ENCODE peak calls at places on chromosome 2, in nine cellular contexts. D is T-helper 22 cell; L is brain microvascular endothelial cell; T is activated CD4-positive, alpha-beta T cell treated with anti-CD3 and anti-CD28 coated beads, Interleukin-2, amount 50 U/mL, for 24 hours; F is sigmoid colon; H is anterior cingulate cortex; M is caudate nucleus; E is HT1080; W is posterior cingulate gyrus. Y is an unnamed sample.

GRCh38 chr2:103805746-103806145 is 1043.9 kb downstream of the TMEM182 start:
- DNase-seq in D (no peak), L (no peak), T (no peak), F (no peak), H (no peak), M (no peak), E (peak), W (no peak), Y (no peak)

GRCh38 chr2:7180641-7181370 is 263.6 kb downstream of the RNF144A start:
- DNase-seq in D (no peak), L (no peak), T (no peak), F (no peak), H (no peak), M (no peak), E (peak), W (no peak), Y (no peak)

GRCh38 chr2:162127422-162127821 is 24.6 kb downstream of the GCG start:
- DNase-seq in D (no peak), L (no peak), T (no peak), F (no peak), H (no peak), M (no peak), E (no peak), W (no peak), Y (no peak)

GRCh38 chr2:100887713-100888112 is 67.8 kb downstream of the NPAS2 start:
- DNase-seq in D (no peak), L (no peak), T (no peak), F (peak), H (peak), M (peak), E (no peak), W (peak), Y (no peak)

GRCh38 chr2:174615951-174616436 is 18.4 kb upstream of the WIPF1 start:
- DNase-seq in D (no peak), L (peak), T (no peak), F (no peak), H (no peak), M (no peak), E (peak), W (no peak), Y (no peak)

GRCh38 chr2:57701391-57701791 is 345.2 kb upstream of the VRK2 start:
- DNase-seq in D (no peak), L (peak), T (no peak), F (no peak), H (no peak), M (no peak), E (no peak), W (no peak), Y (no peak)

GRCh38 chr2:143030127-143030526 is 99.1 kb upstream of the ARHGAP15 start:
- DNase-seq in D (no peak), L (no peak), T (no peak), F (no peak), H (no peak), M (no peak), E (no peak), W (no peak), Y (no peak)

GRCh38 chr2:199806179-199806578 is 44.8 kb downstream of the FTCDNL1 start:
- DNase-seq in D (no peak), L (peak), T (no peak), F (no peak), H (no peak), M (no peak), E (no peak), W (no peak), Y (no peak)

GRCh38 chr2:237482485-237482884 is 4.6 kb upstream of the MLPH start:
- DNase-seq in D (no peak), L (no peak), T (no peak), F (peak), H (peak), M (peak), E (no peak), W (no peak), Y (no peak)

GRCh38 chr2:33782395-33783239 is 183.5 kb upstream of the FAM98A start:
- DNase-seq in D (no peak), L (no peak), T (no peak), F (no peak), H (no peak), M (no peak), E (no peak), W (peak), Y (no peak)

GRCh38 chr2:239819974-239820555 is 205.1 kb downstream of the NDUFA10 start:
- DNase-seq in D (no peak), L (peak), T (no peak), F (peak), H (no peak), M (peak), E (no peak), W (no peak), Y (peak)

GRCh38 chr2:26914963-26915310 is 55.5 kb upstream of the MAPRE3 start:
- DNase-seq in D (no peak), L (no peak), T (no peak), F (no peak), H (no peak), M (no peak), E (no peak), W (no peak), Y (no peak)

GRCh38 chr2:18242716-18243115 is 317.7 kb downstream of the RDH14 start:
- DNase-seq in D (no peak), L (no peak), T (no peak), F (no peak), H (no peak), M (no peak), E (no peak), W (no peak), Y (no peak)

GRCh38 chr2:74384051-74384450 is 3.9 kb upstream of the DCTN1 start:
- DNase-seq in D (no peak), L (no peak), T (no peak), F (no peak), H (no peak), M (no peak), E (no peak), W (no peak), Y (no peak)

GRCh38 chr2:31378389-31378788 is 36.2 kb downstream of the XDH start:
- DNase-seq in D (no peak), L (no peak), T (no peak), F (no peak), H (no peak), M (no peak), E (no peak), W (no peak), Y (no peak)

GRCh38 chr2:122020377-122020776 is 264.9 kb downstream of the TSN start:
- DNase-seq in D (no peak), L (no peak), T (no peak), F (no peak), H (no peak), M (no peak), E (no peak), W (no peak), Y (no peak)

GRCh38 chr2:185372188-185372587 is 366.4 kb upstream of the FSIP2 start:
- DNase-seq in D (no peak), L (no peak), T (no peak), F (no peak), H (no peak), M (no peak), E (no peak), W (no peak), Y (no peak)

Y was measured in dorsolateral prefrontal cortex.